ENCODE peak calls at places on chromosomes 11 and 22, in nine cellular contexts. O is CD8-positive, alpha-beta T cell; D is tibial artery; A is GM06990; T is gastrocnemius medialis; F is nephron progenitor cell; Z is lower leg skin; Y is activated B cell treated with CpG ODN at 0.5 μM for 24 hours; U is mesothelial cell of epicardium. W is an unnamed sample.
A peak's percentile ranks its signal among the peaks of the same experiment; 100 is the strongest.

GRCh38 chr22:47655930-47656329 is 893.5 kb downstream of the TBC1D22A start:
- DNase-seq in O (no peak), D (no peak), A (no peak), T (no peak), F (no peak), Z (no peak), Y (no peak), U (no peak), W (no peak)

GRCh38 chr11:1767399-1768140 is 3.8 kb upstream of the CTSD start:
- DNase-seq in O (no peak), D (peak; percentile 17), A (no peak), T (peak; percentile 10), F (no peak), Z (peak; percentile 83), Y (no peak), U (peak; percentile 8), W (no peak)

GRCh38 chr11:118572914-118573550 is 823 bp downstream of the ARCN1 start:
- DNase-seq in O (peak; percentile 25), D (no peak), A (no peak), T (no peak), F (no peak), Z (no peak), Y (no peak), U (no peak), W (no peak)

GRCh38 chr11:15038963-15039362 is 34.4 kb upstream of the CALCB start:
- DNase-seq in O (no peak), D (no peak), A (no peak), T (no peak), F (no peak), Z (no peak), Y (no peak), U (no peak), W (no peak)

GRCh38 chr11:125072210-125072960 is 9.3 kb downstream of the SLC37A2 start:
- DNase-seq in O (no peak), D (peak; percentile 51), A (peak; percentile 86), T (peak; percentile 27), F (no peak), Z (no peak), Y (peak; percentile 62), U (no peak), W (no peak)

GRCh38 chr11:123429336-123429735 is 733 bp upstream of the GRAMD1B start:
- DNase-seq in O (no peak), D (no peak), A (no peak), T (no peak), F (no peak), Z (peak; percentile 74), Y (no peak), U (no peak), W (no peak)

GRCh38 chr11:62539238-62539925 is 7.2 kb downstream of the AHNAK start:
- DNase-seq in O (peak; percentile 65), D (no peak), A (no peak), T (peak; percentile 74), F (no peak), Z (no peak), Y (no peak), U (no peak), W (peak; percentile 77)

GRCh38 chr11:88183233-88183632 is 8.0 kb upstream of the RAB38 start:
- DNase-seq in O (no peak), D (no peak), A (no peak), T (no peak), F (no peak), Z (no peak), Y (no peak), U (no peak), W (no peak)

GRCh38 chr11:67687986-67688385 is 13.6 kb upstream of the ALDH3B2 start:
- DNase-seq in O (no peak), D (no peak), A (no peak), T (no peak), F (no peak), Z (no peak), Y (no peak), U (no peak), W (no peak)

GRCh38 chr11:10022764-10023163 is 271.3 kb downstream of the SBF2 start:
- DNase-seq in O (no peak), D (no peak), A (no peak), T (no peak), F (no peak), Z (no peak), Y (no peak), U (no peak), W (no peak)

GRCh38 chr11:12771875-12772274 is 97.7 kb downstream of the TEAD1 start:
- DNase-seq in O (no peak), D (no peak), A (no peak), T (no peak), F (no peak), Z (no peak), Y (no peak), U (no peak), W (no peak)

DNA sequence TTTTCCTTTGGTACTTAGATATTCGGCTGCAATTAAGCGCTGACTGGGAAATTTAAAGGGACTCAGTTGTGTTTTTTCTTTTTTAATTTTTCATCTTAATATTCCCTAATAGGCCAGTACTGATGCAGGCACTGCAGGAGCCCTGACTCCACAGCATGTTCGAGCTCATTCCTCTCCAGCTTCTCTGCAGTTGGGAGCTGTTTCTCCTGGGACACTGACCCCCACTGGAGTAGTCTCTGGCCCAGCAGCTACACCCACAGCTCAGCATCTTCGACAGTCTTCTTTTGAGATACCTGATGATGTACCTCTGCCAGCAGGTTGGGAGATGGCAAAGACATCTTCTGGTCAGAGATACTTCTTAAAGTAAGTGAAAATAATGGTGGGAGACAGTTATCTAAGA is 3.8 kb downstream of the YAP1 start:
- DNase-seq in O (no peak), D (no peak), A (no peak), T (no peak), F (no peak), Z (no peak), Y (no peak), U (no peak), W (no peak)
- TF ChIP-seq CTCF in O (no peak), D (no peak), A (no peak), T (no peak), F (no peak), Z (no peak), Y (no peak), U (no peak), W (no peak)

GRCh38 chr11:130218501-130218900 is 58.9 kb downstream of the ST14 start:
- DNase-seq in O (no peak), D (no peak), A (no peak), T (no peak), F (no peak), Z (peak; percentile 78), Y (no peak), U (no peak), W (no peak)

GRCh38 chr11:130219148-130219547 is 59.6 kb downstream of the ST14 start:
- DNase-seq in O (no peak), D (no peak), A (no peak), T (no peak), F (no peak), Z (peak; percentile 15), Y (no peak), U (no peak), W (no peak)

GRCh38 chr11:130227373-130227772 is 67.8 kb downstream of the ST14 start:
- DNase-seq in O (no peak), D (no peak), A (no peak), T (no peak), F (no peak), Z (no peak), Y (no peak), U (no peak), W (no peak)

GRCh38 chr11:130220311-130221030 is 60.9 kb downstream of the ST14 start:
- DNase-seq in O (no peak), D (no peak), A (no peak), T (no peak), F (no peak), Z (peak; percentile 80), Y (no peak), U (no peak), W (no peak)

GRCh38 chr11:130223291-130223971 is 63.8 kb downstream of the ST14 start:
- DNase-seq in O (no peak), D (no peak), A (no peak), T (no peak), F (no peak), Z (no peak), Y (no peak), U (no peak), W (no peak)
- TF ChIP-seq CTCF in O (no peak), D (no peak), A (no peak), T (no peak), F (no peak), Z (no peak), Y (no peak), U (no peak), W (no peak)

GRCh38 chr11:74490945-74491344 is 2.6 kb downstream of the LIPT2 start:
- DNase-seq in O (no peak), D (no peak), A (no peak), T (no peak), F (no peak), Z (no peak), Y (no peak), U (no peak), W (no peak)

GRCh38 chr11:74492084-74492483 is 1.4 kb downstream of the LIPT2 start:
- DNase-seq in O (no peak), D (no peak), A (no peak), T (no peak), F (no peak), Z (no peak), Y (no peak), U (no peak), W (no peak)

GRCh38 chr11:74492974-74493815 is at the start of gene LIPT2:
- DNase-seq in O (peak; percentile 97), D (peak; percentile 96), A (peak; percentile 100), T (peak; percentile 97), F (peak; percentile 95), Z (peak; percentile 99), Y (peak; percentile 94), U (peak; percentile 91), W (peak; percentile 76)

GRCh38 chr11:74485868-74486267 is 7.7 kb downstream of the LIPT2 start:
- DNase-seq in O (no peak), D (no peak), A (no peak), T (no peak), F (no peak), Z (no peak), Y (no peak), U (no peak), W (no peak)

GRCh38 chr11:74487875-74488274 is 5.6 kb downstream of the LIPT2 start:
- DNase-seq in O (no peak), D (no peak), A (no peak), T (no peak), F (no peak), Z (no peak), Y (no peak), U (no peak), W (no peak)
- TF ChIP-seq CTCF in O (no peak), D (no peak), A (peak; percentile 40), T (no peak), F (no peak), Z (no peak), Y (no peak), U (no peak), W (no peak)

DNA sequence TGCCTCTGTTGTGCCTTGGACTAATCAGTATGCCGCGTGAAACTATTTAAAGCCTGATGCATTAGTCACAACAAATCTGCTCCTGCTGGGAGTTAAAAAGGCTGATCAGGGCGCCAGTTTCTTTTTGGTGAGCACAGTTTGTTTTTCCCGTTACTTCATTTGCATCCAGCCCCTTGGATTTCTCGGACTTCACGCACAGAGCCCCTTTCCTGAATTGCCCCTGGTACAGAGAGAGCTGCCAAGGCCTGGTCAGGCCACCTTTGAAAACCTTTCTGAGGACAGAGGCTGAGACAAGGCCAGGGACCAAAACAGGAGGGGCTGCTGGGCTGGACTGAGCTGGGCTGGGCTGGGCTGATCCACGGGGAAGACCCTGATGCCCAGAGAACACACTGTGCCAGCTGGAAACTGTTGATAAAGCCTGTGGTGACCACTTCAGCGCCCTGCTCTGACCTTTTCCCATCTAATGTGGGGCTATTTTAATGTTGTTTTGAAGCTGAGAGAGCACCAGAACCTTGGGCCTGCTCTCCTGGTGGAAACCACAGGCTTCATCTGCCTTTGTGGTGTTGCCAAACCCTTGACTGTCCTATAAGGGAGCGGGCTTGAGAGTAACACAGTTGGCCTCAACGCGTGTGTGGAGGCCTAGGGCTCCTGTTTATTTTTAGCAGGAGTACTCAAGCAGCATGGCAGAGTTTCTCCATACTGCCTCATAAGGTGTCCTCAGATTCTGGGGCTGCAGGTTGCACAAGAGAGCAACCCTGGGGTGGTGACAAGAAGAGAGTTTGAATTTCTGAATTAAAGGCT is 44.2 kb downstream of the NAV2 start:
- DNase-seq in O (no peak), D (no peak), A (no peak), T (peak; percentile 54), F (no peak), Z (no peak), Y (no peak), U (no peak), W (no peak)
- TF ChIP-seq CTCF in O (no peak), D (no peak), A (no peak), T (no peak), F (no peak), Z (no peak), Y (no peak), U (no peak), W (no peak)